ENCODE peak calls at places on chromosomes 4 and X, in ten cellular contexts. D is uterus, F is neural progenitor cell, A is left lung, O is AG04449, J is WERI-Rb-1, U is kidney epithelial cell, G is sigmoid colon, Z is fibroblast of pulmonary artery, W is heart left ventricle. H is an unnamed sample.

GRCh38 chr4:41142946-41143720 is 71.2 kb downstream of the APBB2 start:
- DNase-seq in U (peak), A (peak), W (peak), O (peak), Z (peak), G (peak), D (peak), J (no peak), F (no peak), H (peak)

GRCh38 chrX:16479206-16479869 is 170.6 kb upstream of the S100G start:
- DNase-seq in J (no peak), O (no peak), Z (peak), F (no peak), A (no peak), D (no peak), U (peak), G (no peak), W (no peak), H (peak)

GRCh38 chr4:37780444-37781133 is 45.9 kb upstream of the PGM2 start:
- DNase-seq in W (no peak), Z (peak), G (no peak), F (peak), U (no peak), A (no peak), J (no peak), D (no peak), O (no peak), H (no peak)

GRCh38 chrX:50154429-50154828 is 46.4 kb downstream of the AKAP4 start:
- DNase-seq in J (no peak), D (no peak), A (no peak), U (no peak), F (no peak), Z (no peak), G (no peak), W (no peak), O (no peak), H (no peak)

GRCh38 chrX:96204928-96205327 is 479.7 kb upstream of the DIAPH2 start:
- DNase-seq in Z (no peak), G (no peak), F (no peak), A (no peak), J (no peak), O (no peak), D (no peak), W (no peak), U (no peak), H (no peak)

GRCh38 chr4:77142642-77143020 is 14.4 kb upstream of the CCNG2 start:
- DNase-seq in G (no peak), Z (no peak), F (no peak), W (no peak), U (no peak), J (no peak), O (no peak), D (no peak), A (no peak), H (no peak)

GRCh38 chr4:48546336-48546735 is 56.3 kb downstream of the ZAR1 start:
- DNase-seq in W (no peak), J (peak), G (no peak), Z (peak), F (peak), D (no peak), U (no peak), O (no peak), A (no peak), H (peak)

GRCh38 chr4:15778191-15778741 is at the start of gene CD38:
- DNase-seq in D (no peak), O (no peak), G (peak), J (no peak), F (peak), A (peak), Z (no peak), W (peak), U (no peak), H (no peak)

GRCh38 chrX:153778151-153778551 is 2.7 kb upstream of the SRPK3 start:
- DNase-seq in W (no peak), F (no peak), Z (no peak), A (no peak), G (no peak), J (no peak), U (no peak), D (no peak), O (no peak), H (no peak)

GRCh38 chr4:150308824-150309472 is 230.7 kb downstream of the DCLK2 start:
- DNase-seq in F (no peak), D (no peak), J (no peak), Z (peak), W (no peak), O (no peak), U (no peak), G (no peak), A (no peak), H (peak)

GRCh38 chr4:113845138-113845537 is 83.6 kb upstream of the CAMK2D start:
- DNase-seq in O (no peak), Z (peak), J (no peak), G (no peak), D (no peak), W (no peak), A (no peak), U (no peak), F (no peak), H (no peak)

DNA sequence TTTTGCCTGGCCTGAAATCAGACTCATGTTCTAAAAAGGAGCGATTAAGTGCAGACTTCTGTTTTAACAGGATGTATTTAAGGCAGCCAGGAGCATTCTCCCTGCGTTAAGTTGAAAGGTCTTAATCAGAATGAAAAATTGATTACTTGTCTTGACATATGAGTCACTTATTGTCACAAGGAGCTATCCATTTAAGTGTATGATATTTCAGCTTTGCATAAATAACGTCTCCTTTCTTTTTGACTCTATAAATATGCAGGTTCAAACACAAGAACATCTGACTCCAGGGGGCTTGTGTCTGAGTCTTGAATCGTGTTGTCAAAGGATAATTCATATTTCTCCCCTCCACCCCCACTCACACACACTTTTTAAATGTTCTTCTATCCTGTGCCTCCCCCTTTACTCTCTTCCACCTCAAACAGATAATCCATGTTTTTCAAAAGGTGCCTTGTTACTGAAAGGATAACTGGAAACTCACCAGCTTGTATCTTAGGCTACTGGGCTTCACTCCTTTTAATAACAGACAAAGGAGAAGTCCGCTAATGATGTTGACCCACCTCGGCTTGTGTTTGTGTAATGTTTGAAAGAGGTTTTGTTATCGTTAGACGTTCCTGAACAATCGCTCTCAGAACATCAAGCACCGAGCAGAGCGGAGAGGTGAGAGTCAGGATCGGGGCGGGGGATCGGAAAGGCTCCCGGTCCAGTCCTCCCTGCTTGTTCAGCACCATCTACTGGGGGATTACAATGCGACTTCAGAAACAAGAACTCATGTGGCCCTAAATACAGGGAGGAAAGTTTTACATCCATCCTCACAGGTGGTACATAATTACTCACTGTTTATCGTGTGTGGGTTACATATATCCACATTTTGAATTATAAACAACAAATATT is 107.5 kb upstream of the RPL34 start:
- DNase-seq in J (peak), Z (peak), U (peak), W (peak), F (peak), D (peak), O (no peak), G (no peak), A (no peak), H (no peak)
- TF ChIP-seq CTCF in J (peak), Z (peak), U (peak), W (peak), F (peak), D (no peak), O (peak), G (no peak), A (peak), H (no peak)

GRCh38 chrX:134294548-134294947 is 57.6 kb downstream of the CCDC160 start:
- DNase-seq in O (no peak), U (no peak), F (no peak), G (no peak), A (no peak), W (no peak), D (no peak), Z (peak), J (no peak), H (peak)
- TF ChIP-seq CTCF in O (peak), U (peak), F (peak), G (no peak), A (no peak), W (no peak), D (no peak), Z (peak), J (no peak), H (peak)

DNA sequence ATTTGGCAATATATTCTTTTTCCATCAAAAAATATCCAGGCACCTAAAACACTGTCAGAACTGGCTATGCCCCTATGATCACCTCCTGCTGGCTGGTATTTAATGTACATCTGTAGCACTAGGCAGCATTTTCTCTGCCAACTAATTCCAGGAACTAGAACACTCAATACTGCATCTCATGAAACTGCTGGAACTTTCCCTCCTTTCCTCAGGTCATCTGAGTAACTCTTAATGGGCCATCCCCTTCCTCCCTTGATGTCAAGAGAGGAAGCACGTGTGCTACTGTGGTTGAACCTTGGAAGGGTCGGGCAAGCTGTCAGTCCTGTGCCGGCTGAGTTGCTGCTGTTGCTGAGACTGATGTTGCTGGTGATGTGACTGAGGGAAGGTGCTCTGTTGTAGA is 39.4 kb downstream of the TMEM165 start:
- DNase-seq in U (no peak), A (no peak), D (no peak), J (no peak), G (no peak), O (no peak), F (peak), Z (peak), W (no peak), H (peak)
- TF ChIP-seq CTCF in U (peak), A (peak), D (no peak), J (no peak), G (no peak), O (peak), F (peak), Z (peak), W (no peak), H (peak)

GRCh38 chr4:6682862-6683590 is 10.7 kb upstream of the S100P start:
- DNase-seq in G (no peak), Z (no peak), A (no peak), J (no peak), F (no peak), W (no peak), D (no peak), O (no peak), U (no peak), H (no peak)

GRCh38 chr4:6676722-6677558 is 16.7 kb upstream of the S100P start:
- DNase-seq in J (no peak), Z (no peak), G (no peak), A (no peak), U (no peak), O (no peak), F (no peak), W (no peak), D (no peak), H (no peak)

GRCh38 chr4:6684656-6685055 is 9.0 kb upstream of the S100P start:
- DNase-seq in A (no peak), U (no peak), G (no peak), D (no peak), F (no peak), Z (no peak), W (no peak), O (no peak), J (no peak), H (no peak)

GRCh38 chr4:6681191-6681590 is 12.5 kb upstream of the S100P start:
- DNase-seq in D (no peak), G (no peak), O (no peak), F (no peak), J (no peak), U (no peak), Z (no peak), W (no peak), A (no peak), H (no peak)

DNA sequence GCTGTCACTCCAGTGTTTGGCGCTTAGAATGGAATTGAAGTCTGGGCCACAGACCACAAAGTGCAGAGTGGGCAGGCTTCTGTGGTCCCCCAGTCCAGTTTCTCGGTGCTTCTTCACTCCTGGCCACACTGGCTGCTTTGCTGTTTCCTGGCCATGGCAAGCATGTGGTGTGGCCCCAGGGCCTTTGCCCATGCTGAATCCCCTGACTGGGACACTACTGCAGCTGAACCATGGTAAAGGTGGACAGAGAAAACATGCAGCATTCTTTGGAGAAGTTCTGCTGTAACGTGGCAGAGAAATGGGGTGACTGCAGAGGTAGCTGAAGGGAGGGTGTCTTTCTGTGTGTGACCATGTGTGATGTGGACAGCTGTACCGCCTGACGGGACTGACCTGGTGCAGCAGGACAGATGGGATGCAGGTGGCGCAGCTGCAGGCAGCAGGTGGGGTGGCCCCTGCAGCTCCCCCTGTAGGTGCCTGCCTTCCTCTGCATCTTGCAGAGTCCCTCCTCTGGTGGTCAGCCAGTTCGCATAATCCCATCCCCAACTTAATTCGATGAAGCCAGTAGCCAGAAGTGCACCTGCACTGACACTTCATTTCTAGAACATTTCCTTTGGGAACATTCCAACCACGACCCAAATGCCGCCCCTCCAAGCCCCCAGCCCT is 13.2 kb upstream of the S100P start:
- DNase-seq in U (no peak), G (no peak), A (no peak), W (no peak), O (no peak), F (peak), J (peak), Z (no peak), D (no peak), H (no peak)
- TF ChIP-seq CTCF in U (no peak), G (no peak), A (no peak), W (no peak), O (peak), F (peak), J (peak), Z (peak), D (no peak), H (peak)

DNA sequence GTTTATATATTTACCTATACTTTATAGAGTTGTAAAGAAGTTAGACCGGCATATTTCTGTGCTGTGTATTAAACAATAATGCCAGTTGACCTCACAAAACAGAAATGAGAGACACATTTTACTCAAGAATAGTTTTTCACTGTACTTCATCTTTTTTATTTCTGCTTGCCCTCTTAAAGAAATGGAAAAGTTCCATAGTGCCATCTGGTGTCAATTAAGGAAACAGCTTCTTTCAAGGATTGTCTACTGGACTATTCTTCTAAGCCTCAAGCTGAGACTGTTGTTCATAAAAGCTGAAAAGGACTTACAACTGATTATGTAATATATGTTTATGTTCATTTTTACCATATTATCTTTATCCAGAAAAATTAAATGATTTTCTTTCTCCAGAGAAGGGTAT is 1523.8 kb downstream of the ARAP2 start:
- DNase-seq in Z (peak), F (peak), J (no peak), O (no peak), W (no peak), D (no peak), U (peak), A (no peak), G (no peak), H (peak)
- TF ChIP-seq CTCF in Z (peak), F (peak), J (peak), O (peak), W (peak), D (no peak), U (peak), A (peak), G (no peak), H (peak)

DNA sequence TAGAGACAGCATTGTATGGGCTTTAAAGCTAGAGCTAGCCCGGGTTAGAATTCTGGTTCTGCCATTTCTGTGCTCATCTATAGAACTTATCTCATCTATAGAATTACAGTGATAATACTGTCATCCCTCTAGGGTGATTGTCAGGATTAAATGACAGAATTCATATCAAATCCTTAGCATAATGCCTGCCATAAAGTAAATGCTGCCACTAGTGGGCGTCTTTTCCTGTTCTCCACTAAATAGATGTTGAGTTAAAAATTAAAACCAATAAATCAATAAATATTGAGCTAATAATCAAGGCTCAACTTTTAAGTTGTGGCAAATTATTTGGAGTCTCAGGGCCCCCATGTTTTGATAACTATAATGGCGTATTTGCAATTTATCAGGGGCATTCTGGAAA is 19.7 kb downstream of the GRIA3 start:
- DNase-seq in D (no peak), O (no peak), G (no peak), A (no peak), W (no peak), F (no peak), J (no peak), Z (no peak), U (no peak), H (no peak)
- TF ChIP-seq CTCF in D (no peak), O (no peak), G (no peak), A (no peak), W (no peak), F (peak), J (no peak), Z (no peak), U (no peak), H (peak)

GRCh38 chr4:75892508-75892907 is 9.7 kb downstream of the PPEF2 start:
- DNase-seq in G (no peak), W (no peak), D (no peak), U (no peak), O (no peak), A (no peak), Z (no peak), F (peak), J (peak), H (no peak)
- TF ChIP-seq CTCF in G (no peak), W (no peak), D (no peak), U (peak), O (no peak), A (no peak), Z (peak), F (peak), J (no peak), H (peak)

H was measured in MCF 10A.